ENCODE peak calls at places on chromosome 2, in eight cellular contexts. One of them, this sample, is unnamed.

GRCh38 chr2:105858868-105859693 is 114.4 kb downstream of the NCK2 start:
- DNase-seq in GM23248: no peak
- DNase-seq in IMR-90: no peak
- DNase-seq in SK-N-SH: no peak
- DNase-seq in K562: no peak
- DNase-seq in astrocyte: no peak
- DNase-seq in kidney: no peak
- DNase-seq in mesendoderm: no peak
- DNase-seq in this sample: no peak

GRCh38 chr2:149612122-149612521 is 24.5 kb upstream of the MMADHC start:
- DNase-seq in GM23248: peak
- DNase-seq in IMR-90: peak
- DNase-seq in SK-N-SH: no peak
- DNase-seq in K562: no peak
- DNase-seq in astrocyte: peak
- DNase-seq in kidney: peak
- DNase-seq in mesendoderm: no peak
- DNase-seq in this sample: no peak

GRCh38 chr2:238627899-238628298 is 201.2 kb downstream of the ASB1 start:
- DNase-seq in GM23248: no peak
- DNase-seq in IMR-90: no peak
- DNase-seq in SK-N-SH: no peak
- DNase-seq in K562: no peak
- DNase-seq in astrocyte: no peak
- DNase-seq in kidney: no peak
- DNase-seq in mesendoderm: no peak
- DNase-seq in this sample: no peak

GRCh38 chr2:1790996-1791395 is 46.7 kb upstream of the PXDN start:
- DNase-seq in GM23248: no peak
- DNase-seq in IMR-90: no peak
- DNase-seq in SK-N-SH: no peak
- DNase-seq in K562: no peak
- DNase-seq in astrocyte: no peak
- DNase-seq in kidney: no peak
- DNase-seq in mesendoderm: no peak
- DNase-seq in this sample: no peak

GRCh38 chr2:47239119-47239969 is 84.2 kb upstream of the STPG4 start:
- DNase-seq in GM23248: no peak
- DNase-seq in IMR-90: no peak
- DNase-seq in SK-N-SH: peak
- DNase-seq in K562: no peak
- DNase-seq in astrocyte: no peak
- DNase-seq in kidney: no peak
- DNase-seq in mesendoderm: peak
- DNase-seq in this sample: no peak

GRCh38 chr2:119279666-119280065 is 56.0 kb downstream of the STEAP3 start:
- DNase-seq in GM23248: no peak
- DNase-seq in IMR-90: no peak
- DNase-seq in SK-N-SH: no peak
- DNase-seq in K562: no peak
- DNase-seq in astrocyte: no peak
- DNase-seq in kidney: no peak
- DNase-seq in mesendoderm: no peak
- DNase-seq in this sample: no peak

GRCh38 chr2:134193774-134194173 is 60.1 kb upstream of the MGAT5 start:
- DNase-seq in GM23248: no peak
- DNase-seq in IMR-90: no peak
- DNase-seq in SK-N-SH: no peak
- DNase-seq in K562: no peak
- DNase-seq in astrocyte: no peak
- DNase-seq in kidney: no peak
- DNase-seq in mesendoderm: no peak
- DNase-seq in this sample: no peak

GRCh38 chr2:70886541-70886987 is 49.1 kb upstream of the ATP6V1B1 start:
- DNase-seq in GM23248: no peak
- DNase-seq in IMR-90: no peak
- DNase-seq in SK-N-SH: no peak
- DNase-seq in K562: no peak
- DNase-seq in astrocyte: no peak
- DNase-seq in kidney: peak
- DNase-seq in mesendoderm: no peak
- DNase-seq in this sample: no peak

GRCh38 chr2:234863043-234863934 is 88.5 kb upstream of the SH3BP4 start:
- DNase-seq in GM23248: peak
- DNase-seq in IMR-90: peak
- DNase-seq in SK-N-SH: no peak
- DNase-seq in K562: no peak
- DNase-seq in astrocyte: peak
- DNase-seq in kidney: no peak
- DNase-seq in mesendoderm: peak
- DNase-seq in this sample: peak

GRCh38 chr2:103161456-103162289 is 399.8 kb downstream of the TMEM182 start:
- DNase-seq in GM23248: peak
- DNase-seq in IMR-90: peak
- DNase-seq in SK-N-SH: peak
- DNase-seq in K562: peak
- DNase-seq in astrocyte: peak
- DNase-seq in kidney: no peak
- DNase-seq in mesendoderm: peak
- DNase-seq in this sample: peak

GRCh38 chr2:69549421-69549820 is 94.1 kb downstream of the AAK1 start:
- DNase-seq in GM23248: peak
- DNase-seq in IMR-90: peak
- DNase-seq in SK-N-SH: no peak
- DNase-seq in K562: no peak
- DNase-seq in astrocyte: peak
- DNase-seq in kidney: no peak
- DNase-seq in mesendoderm: no peak
- DNase-seq in this sample: no peak

DNA sequence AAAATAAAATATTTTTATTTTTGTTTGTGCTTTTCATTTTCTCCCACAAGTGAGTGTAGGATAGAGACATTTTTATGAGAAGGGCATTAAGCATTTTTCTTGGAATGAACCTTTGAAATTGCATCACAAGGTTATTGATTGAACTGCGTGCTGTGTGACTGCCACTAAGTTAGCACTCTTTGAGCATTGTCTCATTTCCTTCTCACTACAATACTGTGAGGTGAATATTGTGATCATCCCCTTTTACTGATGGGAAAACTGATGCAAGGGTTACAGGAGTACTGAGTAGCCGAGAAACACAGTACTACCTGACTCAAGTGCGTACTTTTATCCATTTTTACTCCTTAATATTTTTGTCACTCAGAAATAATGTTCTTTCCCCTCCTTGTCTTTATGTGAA is 2.0 kb downstream of the NBEAL1 start:
- DNase-seq in GM23248: peak
- DNase-seq in IMR-90: no peak
- DNase-seq in SK-N-SH: no peak
- DNase-seq in K562: no peak
- DNase-seq in astrocyte: no peak
- DNase-seq in kidney: no peak
- DNase-seq in mesendoderm: no peak
- DNase-seq in this sample: no peak
- H3K4me3 ChIP-seq in GM23248: peak
- H3K4me3 ChIP-seq in IMR-90: peak
- H3K4me3 ChIP-seq in SK-N-SH: peak
- H3K4me3 ChIP-seq in K562: peak
- H3K4me3 ChIP-seq in astrocyte: peak
- H3K4me3 ChIP-seq in kidney: peak
- H3K4me3 ChIP-seq in mesendoderm: no peak
- H3K4me3 ChIP-seq in this sample: peak

GRCh38 chr2:231181848-231182247 is 16.6 kb upstream of the ARMC9 start:
- DNase-seq in GM23248: peak
- DNase-seq in IMR-90: peak
- DNase-seq in SK-N-SH: no peak
- DNase-seq in K562: peak
- DNase-seq in astrocyte: peak
- DNase-seq in kidney: peak
- DNase-seq in mesendoderm: peak
- DNase-seq in this sample: peak
- H3K9ac ChIP-seq in GM23248: no peak
- H3K9ac ChIP-seq in IMR-90: no peak
- H3K9ac ChIP-seq in SK-N-SH: no peak
- H3K9ac ChIP-seq in K562: no peak
- H3K9ac ChIP-seq in astrocyte: no peak
- H3K9ac ChIP-seq in kidney: no peak
- H3K9ac ChIP-seq in mesendoderm: no peak
- H3K9ac ChIP-seq in this sample: no peak

GRCh38 chr2:232418466-232419244 is 12.0 kb downstream of the ALPG start:
- DNase-seq in GM23248: peak
- DNase-seq in IMR-90: no peak
- DNase-seq in SK-N-SH: peak
- DNase-seq in K562: peak
- DNase-seq in astrocyte: peak
- DNase-seq in kidney: no peak
- DNase-seq in mesendoderm: peak
- DNase-seq in this sample: no peak
- H3K4me3 ChIP-seq in GM23248: peak
- H3K4me3 ChIP-seq in IMR-90: no peak
- H3K4me3 ChIP-seq in SK-N-SH: no peak
- H3K4me3 ChIP-seq in K562: no peak
- H3K4me3 ChIP-seq in astrocyte: no peak
- H3K4me3 ChIP-seq in kidney: no peak
- H3K4me3 ChIP-seq in mesendoderm: no peak
- H3K4me3 ChIP-seq in this sample: peak

DNA sequence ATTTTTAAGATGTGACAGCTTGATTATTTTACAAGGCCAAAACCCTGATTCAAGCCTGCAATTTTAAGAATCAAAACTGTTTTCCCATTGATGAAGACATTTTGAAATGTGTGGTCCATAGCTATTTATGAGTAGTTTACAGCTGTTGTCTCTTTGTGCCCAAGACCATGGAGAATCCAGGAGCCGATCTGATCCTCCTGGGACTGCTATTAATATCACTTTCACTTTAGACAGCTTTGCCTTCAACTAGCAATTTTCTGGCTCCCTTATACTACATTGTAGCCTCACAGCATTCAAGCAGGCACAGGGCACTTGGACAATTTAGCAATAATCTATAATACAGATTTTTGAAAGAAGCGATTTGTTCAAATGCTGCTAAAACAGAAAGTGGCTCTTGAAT is 172.9 kb downstream of the SLC8A1 start:
- DNase-seq in GM23248: peak
- DNase-seq in IMR-90: peak
- DNase-seq in SK-N-SH: no peak
- DNase-seq in K562: no peak
- DNase-seq in astrocyte: no peak
- DNase-seq in kidney: no peak
- DNase-seq in mesendoderm: no peak
- DNase-seq in this sample: no peak
- H3K9ac ChIP-seq in GM23248: peak
- H3K9ac ChIP-seq in IMR-90: peak
- H3K9ac ChIP-seq in SK-N-SH: no peak
- H3K9ac ChIP-seq in K562: no peak
- H3K9ac ChIP-seq in astrocyte: peak
- H3K9ac ChIP-seq in kidney: no peak
- H3K9ac ChIP-seq in mesendoderm: no peak
- H3K9ac ChIP-seq in this sample: no peak

GRCh38 chr2:88126772-88127637 is 857 bp downstream of the FABP1 start:
- DNase-seq in GM23248: no peak
- DNase-seq in IMR-90: no peak
- DNase-seq in SK-N-SH: no peak
- DNase-seq in K562: no peak
- DNase-seq in astrocyte: no peak
- DNase-seq in kidney: no peak
- DNase-seq in mesendoderm: no peak
- DNase-seq in this sample: peak

GRCh38 chr2:88125924-88126771 is 1.7 kb downstream of the FABP1 start:
- DNase-seq in GM23248: no peak
- DNase-seq in IMR-90: no peak
- DNase-seq in SK-N-SH: no peak
- DNase-seq in K562: no peak
- DNase-seq in astrocyte: no peak
- DNase-seq in kidney: no peak
- DNase-seq in mesendoderm: no peak
- DNase-seq in this sample: no peak

GRCh38 chr2:88123975-88124917 is 3.6 kb downstream of the FABP1 start:
- DNase-seq in GM23248: no peak
- DNase-seq in IMR-90: no peak
- DNase-seq in SK-N-SH: no peak
- DNase-seq in K562: no peak
- DNase-seq in astrocyte: no peak
- DNase-seq in kidney: no peak
- DNase-seq in mesendoderm: no peak
- DNase-seq in this sample: no peak

GRCh38 chr2:88123164-88123974 is 4.5 kb downstream of the FABP1 start:
- DNase-seq in GM23248: no peak
- DNase-seq in IMR-90: no peak
- DNase-seq in SK-N-SH: no peak
- DNase-seq in K562: no peak
- DNase-seq in astrocyte: no peak
- DNase-seq in kidney: no peak
- DNase-seq in mesendoderm: no peak
- DNase-seq in this sample: no peak

DNA sequence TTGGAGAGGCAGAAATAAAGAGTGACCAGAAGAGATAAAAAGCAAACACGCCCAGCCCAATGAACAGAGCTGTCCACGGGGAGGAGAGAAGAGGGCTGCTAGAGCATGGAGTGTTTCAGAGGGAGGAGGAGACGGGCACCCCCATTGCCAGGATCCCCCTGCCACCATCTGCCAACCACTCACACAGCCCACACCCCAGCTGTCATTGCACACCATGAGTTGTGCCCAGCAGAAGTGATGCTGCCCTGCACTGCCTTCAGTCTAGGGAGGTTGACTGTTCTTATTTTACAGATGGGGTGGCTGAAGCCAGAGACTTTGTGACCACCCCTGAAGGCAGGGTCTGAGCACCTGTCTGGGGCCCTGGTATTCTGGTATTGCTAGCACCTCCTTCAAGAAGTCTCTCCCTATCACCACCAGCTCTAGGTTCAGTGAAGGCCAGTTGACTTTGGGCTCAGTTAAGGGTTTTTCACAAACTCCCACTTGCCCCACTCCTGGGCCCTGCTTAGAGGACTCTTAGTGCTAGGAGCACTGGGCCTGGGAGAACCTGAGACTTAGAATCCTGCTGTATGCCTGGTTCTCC is 2.4 kb downstream of the FABP1 start:
- DNase-seq in GM23248: no peak
- DNase-seq in IMR-90: no peak
- DNase-seq in SK-N-SH: no peak
- DNase-seq in K562: no peak
- DNase-seq in astrocyte: no peak
- DNase-seq in kidney: no peak
- DNase-seq in mesendoderm: no peak
- DNase-seq in this sample: no peak
- H3K4me3 ChIP-seq in GM23248: no peak
- H3K4me3 ChIP-seq in IMR-90: no peak
- H3K4me3 ChIP-seq in SK-N-SH: no peak
- H3K4me3 ChIP-seq in K562: no peak
- H3K4me3 ChIP-seq in astrocyte: no peak
- H3K4me3 ChIP-seq in kidney: peak
- H3K4me3 ChIP-seq in mesendoderm: no peak
- H3K4me3 ChIP-seq in this sample: peak

DNA sequence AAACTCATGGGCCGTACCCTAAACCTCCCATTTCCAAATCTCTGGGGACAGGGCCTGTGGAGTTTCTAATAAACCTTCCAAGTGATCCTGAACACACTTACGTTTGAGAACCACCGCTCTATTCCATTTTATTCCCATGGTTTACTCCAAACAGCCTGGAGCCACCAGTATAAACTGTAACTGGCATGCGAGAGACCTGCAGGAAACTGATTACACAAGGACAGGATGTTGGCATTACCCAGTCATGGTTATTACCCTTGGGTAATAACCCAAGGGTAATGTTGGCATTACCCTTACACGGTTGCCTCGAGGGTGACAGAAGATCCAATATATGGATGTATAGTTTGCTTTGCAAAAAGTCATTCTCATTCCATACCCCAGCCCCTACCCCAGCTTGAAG is 37.0 kb upstream of the YPEL5 start:
- DNase-seq in GM23248: no peak
- DNase-seq in IMR-90: no peak
- DNase-seq in SK-N-SH: no peak
- DNase-seq in K562: no peak
- DNase-seq in astrocyte: no peak
- DNase-seq in kidney: no peak
- DNase-seq in mesendoderm: no peak
- DNase-seq in this sample: no peak
- H3K9ac ChIP-seq in GM23248: no peak
- H3K9ac ChIP-seq in IMR-90: no peak
- H3K9ac ChIP-seq in SK-N-SH: no peak
- H3K9ac ChIP-seq in K562: no peak
- H3K9ac ChIP-seq in astrocyte: no peak
- H3K9ac ChIP-seq in kidney: no peak
- H3K9ac ChIP-seq in mesendoderm: no peak
- H3K9ac ChIP-seq in this sample: no peak

This sample was measured in colonic mucosa.